ENCODE peak calls at places on chromosome 20, in five cellular contexts. L is MCF 10A; M is activated naive CD4-positive, alpha-beta T cell; F is A549; Y is activated T-cell treated with anti-CD3 and anti-CD28 coated beads, Interleukin-2, amount 50 U/mL, for 72 hours. R is an unnamed sample.

GRCh38 chr20:53655909-53656652 is 62.4 kb upstream of the ZNF217 start:
- DNase-seq in Y (no peak), L (no peak), M (no peak), F (no peak), R (peak)

GRCh38 chr20:1950836-1951235 is 43.0 kb downstream of the PDYN start:
- DNase-seq in L (no peak), Y (no peak), F (no peak), M (no peak), R (no peak)

GRCh38 chr20:53050338-53050737 is 78.2 kb downstream of the TSHZ2 start:
- DNase-seq in M (no peak), Y (no peak), F (no peak), L (no peak), R (no peak)

GRCh38 chr20:45817652-45818194 is 5.3 kb downstream of the UBE2C start:
- DNase-seq in Y (no peak), L (peak), M (no peak), F (no peak), R (no peak)

GRCh38 chr20:40719330-40719729 is 30.3 kb upstream of the MAFB start:
- DNase-seq in L (no peak), Y (no peak), M (no peak), F (no peak), R (no peak)

GRCh38 chr20:33791959-33792597 is 19.1 kb upstream of the CHMP4B start:
- DNase-seq in Y (peak), L (peak), F (peak), M (peak), R (peak)

GRCh38 chr20:51022803-51023616 is at the start of gene KCNG1:
- DNase-seq in M (no peak), Y (peak), F (peak), L (peak), R (peak)

GRCh38 chr20:8749986-8750385 is 318.9 kb upstream of the PLCB4 start:
- DNase-seq in M (no peak), L (no peak), F (no peak), Y (no peak), R (no peak)

GRCh38 chr20:50815162-50815989 is 20.5 kb downstream of the BCAS4 start:
- DNase-seq in F (no peak), Y (peak), L (no peak), M (no peak), R (no peak)

GRCh38 chr20:61042501-61043385 is 209.3 kb upstream of the CDH4 start:
- DNase-seq in Y (no peak), L (no peak), M (no peak), F (no peak), R (no peak)

GRCh38 chr20:43530321-43531090 is 23.0 kb downstream of the L3MBTL1 start:
- DNase-seq in L (no peak), Y (no peak), M (no peak), F (no peak), R (no peak)

GRCh38 chr20:33874129-33874528 is 63.0 kb downstream of the CHMP4B start:
- DNase-seq in L (no peak), F (no peak), Y (no peak), M (no peak), R (peak)

GRCh38 chr20:23692725-23693124 is 3.9 kb upstream of the CST4 start:
- DNase-seq in L (no peak), M (no peak), F (no peak), Y (no peak), R (no peak)

GRCh38 chr20:25247100-25247665 is 702 bp upstream of the PYGB start:
- DNase-seq in M (peak), L (peak), Y (no peak), F (peak), R (no peak)

GRCh38 chr20:35523298-35523888 is 6.1 kb downstream of the C20orf173 start:
- DNase-seq in F (peak), M (no peak), Y (peak), L (peak), R (peak)

GRCh38 chr20:37457928-37458327 is 63.1 kb upstream of the NNAT start:
- DNase-seq in L (no peak), Y (no peak), M (no peak), F (no peak), R (no peak)

GRCh38 chr20:19993937-19994667 is 23.1 kb upstream of the NAA20 start:
- DNase-seq in L (peak), Y (no peak), M (no peak), F (peak), R (no peak)